ENCODE peak calls at places on chromosomes 11 and 22, in four cellular contexts. One of them, this sample, is unnamed. For H3K4me1, the result is how much of the 10 kb centered on the place peaks cover.

GRCh38 chr22:21761086-21761485 is 25.5 kb upstream of the YPEL1 start:
- DNase-seq in ovary: no peak
- DNase-seq in PC-3: no peak
- DNase-seq in A549: no peak
- DNase-seq in this sample: no peak

GRCh38 chr22:30697975-30698374 is 3.3 kb downstream of the OSBP2 start:
- DNase-seq in ovary: no peak
- DNase-seq in PC-3: no peak
- DNase-seq in A549: no peak
- DNase-seq in this sample: no peak

GRCh38 chr22:48765595-48765994 is 1062.1 kb downstream of the BRD1 start:
- DNase-seq in ovary: no peak
- DNase-seq in PC-3: no peak
- DNase-seq in A549: no peak
- DNase-seq in this sample: no peak

GRCh38 chr22:43226368-43226979 is 39.5 kb upstream of the TTLL12 start:
- DNase-seq in ovary: no peak
- DNase-seq in PC-3: no peak
- DNase-seq in A549: no peak
- DNase-seq in this sample: peak

GRCh38 chr11:61701298-61701993 is 21.3 kb downstream of the DAGLA start:
- DNase-seq in ovary: no peak
- DNase-seq in PC-3: peak
- DNase-seq in A549: no peak
- DNase-seq in this sample: no peak

GRCh38 chr11:94844031-94844430 is 75.9 kb downstream of the AMOTL1 start:
- DNase-seq in ovary: no peak
- DNase-seq in PC-3: no peak
- DNase-seq in A549: no peak
- DNase-seq in this sample: no peak

GRCh38 chr11:45079943-45080719 is 66.3 kb upstream of the PRDM11 start:
- DNase-seq in ovary: no peak
- DNase-seq in PC-3: no peak
- DNase-seq in A549: no peak
- DNase-seq in this sample: no peak

GRCh38 chr11:86938900-86939880 is 16.0 kb downstream of the FZD4 start:
- DNase-seq in ovary: no peak
- DNase-seq in PC-3: peak
- DNase-seq in A549: peak
- DNase-seq in this sample: no peak

GRCh38 chr22:46355369-46355995 is 20.0 kb downstream of the TRMU start:
- DNase-seq in ovary: peak
- DNase-seq in PC-3: peak
- DNase-seq in A549: peak
- DNase-seq in this sample: no peak

GRCh38 chr22:28917747-28918543 is 34.6 kb downstream of the ZNRF3 start:
- DNase-seq in ovary: peak
- DNase-seq in PC-3: no peak
- DNase-seq in A549: peak
- DNase-seq in this sample: no peak

GRCh38 chr11:36249271-36249670 is 40.0 kb downstream of the COMMD9 start:
- DNase-seq in ovary: no peak
- DNase-seq in PC-3: peak
- DNase-seq in A549: no peak
- DNase-seq in this sample: no peak

GRCh38 chr11:75338516-75339218 is 12.8 kb downstream of the ARRB1 start:
- DNase-seq in ovary: no peak
- DNase-seq in PC-3: no peak
- DNase-seq in A549: no peak
- DNase-seq in this sample: no peak

GRCh38 chr11:68166969-68167368 is 45.8 kb upstream of the CHKA start:
- DNase-seq in ovary: no peak
- DNase-seq in PC-3: no peak
- DNase-seq in A549: no peak
- DNase-seq in this sample: no peak

GRCh38 chr11:68165601-68166000 is 44.4 kb upstream of the CHKA start:
- DNase-seq in ovary: no peak
- DNase-seq in PC-3: no peak
- DNase-seq in A549: no peak
- DNase-seq in this sample: no peak

GRCh38 chr11:68169442-68169841 is 43.7 kb downstream of the KMT5B start:
- DNase-seq in ovary: no peak
- DNase-seq in PC-3: no peak
- DNase-seq in A549: no peak
- DNase-seq in this sample: no peak

GRCh38 chr11:68168694-68169093 is 44.4 kb downstream of the KMT5B start:
- DNase-seq in ovary: no peak
- DNase-seq in PC-3: no peak
- DNase-seq in A549: no peak
- DNase-seq in this sample: no peak

DNA sequence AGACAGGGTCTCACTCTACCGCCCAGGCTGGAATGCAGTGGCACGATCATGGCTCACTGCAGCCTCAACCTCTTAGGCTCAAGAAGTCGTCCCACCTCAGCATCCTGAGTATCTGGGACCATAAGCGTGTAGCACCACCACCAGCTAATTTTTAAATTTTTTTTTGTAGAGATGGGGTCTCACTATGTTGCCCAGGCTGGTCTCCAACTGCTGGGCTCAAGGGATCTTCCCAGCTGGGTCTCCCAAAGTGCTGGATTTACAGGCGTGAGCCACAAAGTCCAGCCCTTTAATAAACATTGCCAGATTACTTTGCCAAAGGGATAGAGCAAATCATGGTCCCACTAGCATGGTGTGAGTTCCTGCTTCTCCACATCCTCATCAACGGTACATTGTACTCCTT is 45.6 kb downstream of the KMT5B start:
- DNase-seq in ovary: no peak
- DNase-seq in PC-3: no peak
- DNase-seq in A549: no peak
- DNase-seq in this sample: no peak
- H3K4me1 ChIP-seq in ovary: under half
- H3K4me1 ChIP-seq in PC-3: under half
- H3K4me1 ChIP-seq in A549: under half
- H3K4me1 ChIP-seq in this sample: under half

GRCh38 chr11:10844364-10844763 is 13.5 kb downstream of the ZBED5 start:
- DNase-seq in ovary: no peak
- DNase-seq in PC-3: no peak
- DNase-seq in A549: no peak
- DNase-seq in this sample: no peak

GRCh38 chr11:10847960-10848860 is 9.6 kb downstream of the ZBED5 start:
- DNase-seq in ovary: no peak
- DNase-seq in PC-3: no peak
- DNase-seq in A549: no peak
- DNase-seq in this sample: no peak

GRCh38 chr11:10844816-10845215 is 13.0 kb downstream of the ZBED5 start:
- DNase-seq in ovary: no peak
- DNase-seq in PC-3: no peak
- DNase-seq in A549: no peak
- DNase-seq in this sample: no peak

GRCh38 chr11:10845589-10845988 is 12.3 kb downstream of the ZBED5 start:
- DNase-seq in ovary: no peak
- DNase-seq in PC-3: no peak
- DNase-seq in A549: no peak
- DNase-seq in this sample: no peak

GRCh38 chr11:10846664-10847063 is 11.2 kb downstream of the ZBED5 start:
- DNase-seq in ovary: no peak
- DNase-seq in PC-3: no peak
- DNase-seq in A549: no peak
- DNase-seq in this sample: no peak
- H3K27ac ChIP-seq in ovary: no peak
- H3K27ac ChIP-seq in PC-3: no peak
- H3K27ac ChIP-seq in A549: no peak
- H3K27ac ChIP-seq in this sample: no peak

DNA sequence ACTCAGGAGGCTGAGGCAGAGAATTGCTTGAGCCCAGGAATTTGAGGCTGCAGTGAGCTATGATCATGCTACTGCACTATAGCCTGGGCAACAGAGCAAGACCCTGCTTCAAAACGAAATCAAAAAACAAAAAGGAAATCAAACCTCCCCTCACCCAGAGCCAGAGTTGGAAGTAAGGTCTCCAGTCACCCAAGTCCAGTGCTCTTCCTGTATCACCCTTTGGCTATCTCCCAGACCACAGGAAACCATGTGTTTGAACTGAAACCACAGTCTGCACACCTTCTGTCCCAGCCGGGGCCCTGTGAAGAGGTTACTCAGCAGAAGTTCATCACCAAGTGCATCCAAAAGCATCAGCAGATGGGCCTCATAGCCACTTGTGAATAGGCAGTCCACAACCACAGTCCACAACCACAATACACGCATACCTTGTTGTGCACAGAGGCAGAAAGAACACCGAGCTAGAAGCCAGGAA is 4.6 kb downstream of the MYH9 start:
- DNase-seq in ovary: no peak
- DNase-seq in PC-3: peak
- DNase-seq in A549: no peak
- DNase-seq in this sample: no peak
- H3K4me1 ChIP-seq in ovary: under half
- H3K4me1 ChIP-seq in PC-3: under half
- H3K4me1 ChIP-seq in A549: half or more
- H3K4me1 ChIP-seq in this sample: under half

GRCh38 chr11:122172352-122173073 is 56.5 kb upstream of the BLID start:
- DNase-seq in ovary: no peak
- DNase-seq in PC-3: peak
- DNase-seq in A549: no peak
- DNase-seq in this sample: no peak
- H3K27ac ChIP-seq in ovary: no peak
- H3K27ac ChIP-seq in PC-3: peak
- H3K27ac ChIP-seq in A549: peak
- H3K27ac ChIP-seq in this sample: no peak

DNA sequence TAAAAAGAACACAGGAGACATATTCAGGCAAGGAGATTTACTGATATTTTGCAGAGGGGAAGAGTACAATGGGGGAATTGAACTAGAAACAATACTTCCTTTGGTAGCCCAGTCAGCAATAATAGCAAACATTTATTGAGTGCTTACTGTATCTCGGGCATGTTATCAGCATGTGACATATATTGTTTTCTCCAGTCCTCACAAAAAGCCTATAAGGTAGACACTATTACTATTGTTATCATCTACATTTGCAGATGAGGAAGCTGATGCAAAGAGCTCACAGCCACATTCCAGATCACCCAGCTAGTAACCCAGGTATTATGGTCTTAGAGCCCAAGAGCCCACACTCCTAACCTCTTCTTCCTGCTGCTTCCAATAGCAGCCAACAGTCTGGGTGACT is 27.9 kb downstream of the NAV2 start:
- DNase-seq in ovary: no peak
- DNase-seq in PC-3: no peak
- DNase-seq in A549: no peak
- DNase-seq in this sample: no peak
- H3K4me1 ChIP-seq in ovary: under half
- H3K4me1 ChIP-seq in PC-3: under half
- H3K4me1 ChIP-seq in A549: under half
- H3K4me1 ChIP-seq in this sample: under half

DNA sequence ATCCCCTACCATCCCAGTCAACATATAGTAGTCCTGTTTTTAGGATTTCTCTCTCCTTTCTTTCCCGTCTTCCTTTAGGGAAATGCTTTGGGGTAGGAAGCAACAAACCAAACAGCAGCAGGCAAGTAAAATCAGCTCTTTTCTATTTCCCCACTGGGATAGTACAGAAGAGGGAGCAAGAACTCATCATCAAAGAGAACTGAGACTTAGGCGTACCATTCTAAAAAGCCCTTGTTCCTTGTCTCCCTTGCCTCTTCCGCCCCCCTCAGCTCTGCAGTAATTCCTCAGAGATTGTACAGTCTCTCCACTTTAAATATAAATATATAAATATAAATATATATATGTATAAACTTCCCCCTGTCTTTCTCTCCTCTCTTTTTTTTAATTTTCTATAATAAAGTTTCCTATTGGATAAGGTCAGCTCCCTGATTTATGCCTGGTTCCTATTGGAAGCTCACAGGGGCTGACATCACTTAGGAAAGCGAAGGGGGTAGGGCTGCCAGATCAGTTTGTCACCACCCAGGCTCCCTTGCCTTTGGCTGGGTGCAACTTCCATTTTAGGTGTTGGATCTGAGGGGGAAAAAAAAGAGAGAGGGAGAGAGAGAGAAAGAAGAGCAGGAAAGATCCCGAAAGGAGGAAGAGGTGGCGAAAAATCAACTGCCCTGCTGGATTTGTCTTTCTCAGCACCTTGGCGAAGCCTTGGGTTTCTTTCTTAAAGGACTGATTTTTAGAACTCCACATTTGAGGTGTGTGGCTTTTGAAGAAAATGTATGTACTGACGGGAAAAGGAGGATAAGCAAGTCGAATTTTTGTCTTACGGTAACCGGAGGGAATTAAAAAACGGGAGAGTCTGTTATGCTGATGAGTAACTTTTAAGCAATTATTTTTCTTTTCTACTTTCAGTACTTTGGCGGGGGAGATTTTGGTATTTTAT is at the start of gene CTNND1:
- DNase-seq in ovary: peak
- DNase-seq in PC-3: peak
- DNase-seq in A549: peak
- DNase-seq in this sample: peak
- H3K27ac ChIP-seq in ovary: peak
- H3K27ac ChIP-seq in PC-3: peak
- H3K27ac ChIP-seq in A549: peak
- H3K27ac ChIP-seq in this sample: no peak